ENCODE peak calls at places on chromosomes 2 and 18, in four cellular contexts. One of them, this sample, is unnamed.

GRCh38 chr18:12598181-12598921 is 59.6 kb downstream of the SPIRE1 start:
- DNase-seq in GM12878: no peak
- DNase-seq in K562: no peak
- DNase-seq in HepG2: no peak
- DNase-seq in this sample: no peak

GRCh38 chr2:68832161-68832869 is 38.9 kb downstream of the BMP10 start:
- DNase-seq in HepG2: no peak
- DNase-seq in K562: peak; percentile 66
- DNase-seq in GM12878: peak; percentile 31
- DNase-seq in this sample: no peak

GRCh38 chr18:50582500-50582899 is 22.6 kb downstream of the MAPK4 start:
- DNase-seq in HepG2: no peak
- DNase-seq in GM12878: no peak
- DNase-seq in K562: no peak
- DNase-seq in this sample: no peak

GRCh38 chr2:176814740-176815367 is 397.7 kb upstream of the HNRNPA3 start:
- DNase-seq in GM12878: peak; percentile 8
- DNase-seq in HepG2: peak; percentile 10
- DNase-seq in K562: peak; percentile 39
- DNase-seq in this sample: peak; percentile 22

GRCh38 chr2:182972548-182972942 is 65.7 kb downstream of the NCKAP1 start:
- DNase-seq in K562: no peak
- DNase-seq in HepG2: no peak
- DNase-seq in GM12878: no peak
- DNase-seq in this sample: no peak

GRCh38 chr2:134493797-134494196 is 225.0 kb downstream of the TMEM163 start:
- DNase-seq in K562: no peak
- DNase-seq in GM12878: no peak
- DNase-seq in HepG2: no peak
- DNase-seq in this sample: no peak

GRCh38 chr2:165251361-165251760 is 12.1 kb downstream of the SCN2A start:
- DNase-seq in K562: no peak
- DNase-seq in GM12878: no peak
- DNase-seq in HepG2: no peak
- DNase-seq in this sample: no peak

GRCh38 chr2:184203661-184204060 is 394.7 kb upstream of the ZNF804A start:
- DNase-seq in HepG2: no peak
- DNase-seq in K562: peak; percentile 11
- DNase-seq in GM12878: no peak
- DNase-seq in this sample: no peak

GRCh38 chr2:218323526-218324472 is 31.5 kb upstream of the TMBIM1 start:
- DNase-seq in HepG2: peak; percentile 66
- DNase-seq in K562: no peak
- DNase-seq in GM12878: no peak
- DNase-seq in this sample: peak; percentile 39

GRCh38 chr2:201952212-201952611 is 81.4 kb upstream of the FZD7 start:
- DNase-seq in GM12878: no peak
- DNase-seq in K562: no peak
- DNase-seq in HepG2: no peak
- DNase-seq in this sample: peak; percentile 46

GRCh38 chr2:74573747-74574562 is 19.4 kb downstream of the DOK1 start:
- DNase-seq in HepG2: no peak
- DNase-seq in K562: peak; percentile 63
- DNase-seq in GM12878: peak; percentile 59
- DNase-seq in this sample: no peak

GRCh38 chr2:174673876-174674275 is 76.3 kb upstream of the WIPF1 start:
- DNase-seq in HepG2: no peak
- DNase-seq in GM12878: no peak
- DNase-seq in K562: no peak
- DNase-seq in this sample: no peak

GRCh38 chr2:174774828-174775227 is 10.6 kb upstream of the CHRNA1 start:
- DNase-seq in K562: no peak
- DNase-seq in GM12878: no peak
- DNase-seq in HepG2: no peak
- DNase-seq in this sample: no peak

GRCh38 chr18:22170421-22171262 is 1.3 kb downstream of the GATA6 start:
- DNase-seq in K562: no peak
- DNase-seq in HepG2: peak; percentile 13
- DNase-seq in GM12878: no peak
- DNase-seq in this sample: peak; percentile 51

GRCh38 chr18:46393961-46394360 is 263.1 kb downstream of the LOXHD1 start:
- DNase-seq in GM12878: no peak
- DNase-seq in HepG2: no peak
- DNase-seq in K562: no peak
- DNase-seq in this sample: no peak

GRCh38 chr2:9232166-9232479 is 25.5 kb downstream of the ASAP2 start:
- DNase-seq in HepG2: peak; percentile 51
- DNase-seq in K562: no peak
- DNase-seq in GM12878: no peak
- DNase-seq in this sample: no peak

GRCh38 chr2:164044637-164045036 is 308.8 kb upstream of the FIGN start:
- DNase-seq in HepG2: no peak
- DNase-seq in K562: no peak
- DNase-seq in GM12878: no peak
- DNase-seq in this sample: no peak

GRCh38 chr18:43620936-43621335 is 343.6 kb upstream of the SYT4 start:
- DNase-seq in GM12878: no peak
- DNase-seq in HepG2: peak; percentile 5
- DNase-seq in K562: peak; percentile 7
- DNase-seq in this sample: peak; percentile 10

GRCh38 chr18:41320090-41320489 is 634.9 kb upstream of the PIK3C3 start:
- DNase-seq in HepG2: no peak
- DNase-seq in GM12878: no peak
- DNase-seq in K562: no peak
- DNase-seq in this sample: no peak

GRCh38 chr2:174856447-174856846 is 92.2 kb upstream of the CHRNA1 start:
- DNase-seq in K562: no peak
- DNase-seq in GM12878: no peak
- DNase-seq in HepG2: no peak
- DNase-seq in this sample: no peak

GRCh38 chr2:218070587-218070986 is 1.5 kb downstream of the RUFY4 start:
- DNase-seq in HepG2: no peak
- DNase-seq in GM12878: no peak
- DNase-seq in K562: no peak
- DNase-seq in this sample: no peak

GRCh38 chr2:20164734-20165242 is 60.1 kb downstream of the SDC1 start:
- DNase-seq in K562: no peak
- DNase-seq in HepG2: no peak
- DNase-seq in GM12878: no peak
- DNase-seq in this sample: no peak

GRCh38 chr2:3739313-3739712 is 35.9 kb downstream of the DCDC2C start:
- DNase-seq in GM12878: no peak
- DNase-seq in HepG2: no peak
- DNase-seq in K562: no peak
- DNase-seq in this sample: no peak

GRCh38 chr2:137947714-137948336 is 16.4 kb upstream of the HNMT start:
- DNase-seq in HepG2: peak; percentile 79
- DNase-seq in GM12878: no peak
- DNase-seq in K562: peak; percentile 67
- DNase-seq in this sample: peak; percentile 51

GRCh38 chr2:128444044-128444771 is 125.5 kb upstream of the HS6ST1 start:
- DNase-seq in HepG2: no peak
- DNase-seq in GM12878: no peak
- DNase-seq in K562: no peak
- DNase-seq in this sample: no peak

GRCh38 chr18:5167827-5168226 is 29.2 kb downstream of the AKAIN1 start:
- DNase-seq in HepG2: no peak
- DNase-seq in K562: no peak
- DNase-seq in GM12878: no peak
- DNase-seq in this sample: no peak

GRCh38 chr2:191259001-191259400 is 13.8 kb downstream of the MYO1B start:
- DNase-seq in K562: no peak
- DNase-seq in GM12878: no peak
- DNase-seq in HepG2: no peak
- DNase-seq in this sample: no peak

GRCh38 chr18:48947102-48947501 is 3.7 kb downstream of the SMAD7 start:
- DNase-seq in GM12878: no peak
- DNase-seq in K562: no peak
- DNase-seq in HepG2: no peak
- DNase-seq in this sample: no peak

GRCh38 chr2:28160986-28161425 is 231.7 kb upstream of the FOSL2 start:
- DNase-seq in HepG2: no peak
- DNase-seq in GM12878: no peak
- DNase-seq in K562: no peak
- DNase-seq in this sample: no peak

GRCh38 chr2:29165362-29166236 is 50.4 kb downstream of the CLIP4 start:
- DNase-seq in K562: no peak
- DNase-seq in HepG2: peak; percentile 84
- DNase-seq in GM12878: no peak
- DNase-seq in this sample: no peak

GRCh38 chr2:172556284-172557033 is 569 bp downstream of the PDK1 start:
- DNase-seq in HepG2: peak; percentile 48
- DNase-seq in K562: peak; percentile 76
- DNase-seq in GM12878: peak; percentile 25
- DNase-seq in this sample: peak; percentile 52

DNA sequence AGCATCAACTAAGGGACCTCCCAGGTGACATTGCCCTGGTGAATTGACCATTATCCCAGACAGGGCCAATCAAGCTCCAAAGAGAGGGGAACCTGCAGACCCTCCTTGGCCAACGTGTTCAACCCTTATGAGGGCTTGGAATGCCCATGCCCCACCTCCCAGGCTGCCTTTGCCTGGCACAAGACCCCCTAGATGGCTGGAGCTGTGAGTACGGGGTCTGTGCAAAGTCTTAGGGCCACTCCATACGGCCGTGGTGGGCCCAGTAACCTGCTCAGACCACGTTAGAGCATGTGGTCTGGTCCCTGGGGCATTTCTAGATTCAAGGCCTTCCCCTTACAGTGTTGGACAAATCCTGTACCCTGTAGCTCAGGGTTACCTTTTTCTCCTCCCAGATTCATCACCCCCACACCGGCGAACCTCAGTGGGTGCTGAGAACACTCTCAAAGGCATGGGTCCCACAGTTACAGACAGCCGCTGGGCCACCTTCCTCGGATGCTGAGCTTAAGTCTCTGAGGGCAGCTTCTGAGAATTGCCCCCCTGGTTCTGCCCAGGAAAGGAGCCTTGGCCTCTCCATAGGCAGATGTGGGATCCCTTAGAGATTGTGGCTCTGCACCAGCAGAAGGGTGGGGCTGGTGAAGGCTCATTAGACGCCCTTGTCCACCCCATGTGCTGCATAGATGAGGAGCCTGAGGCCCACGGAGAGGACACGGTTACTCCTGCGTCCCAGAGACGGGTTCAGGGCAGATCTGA is 18.3 kb upstream of the KCNK3 start:
- DNase-seq in GM12878: no peak
- DNase-seq in K562: no peak
- DNase-seq in HepG2: no peak
- DNase-seq in this sample: no peak
- TF ChIP-seq FOXM1 in GM12878: no peak
- TF ChIP-seq FOXM1 in K562: no peak
- TF ChIP-seq FOXM1 in HepG2: no peak
- TF ChIP-seq FOXM1 in this sample: no peak

GRCh38 chr18:80133124-80133523 is 24.1 kb downstream of the ADNP2 start:
- DNase-seq in K562: no peak
- DNase-seq in GM12878: no peak
- DNase-seq in HepG2: no peak
- DNase-seq in this sample: no peak

GRCh38 chr18:80137137-80137536 is 28.1 kb downstream of the ADNP2 start:
- DNase-seq in HepG2: no peak
- DNase-seq in GM12878: no peak
- DNase-seq in K562: no peak
- DNase-seq in this sample: no peak

GRCh38 chr18:80137976-80138375 is 28.9 kb downstream of the ADNP2 start:
- DNase-seq in HepG2: no peak
- DNase-seq in K562: no peak
- DNase-seq in GM12878: no peak
- DNase-seq in this sample: no peak

GRCh38 chr18:80135136-80135535 is 26.1 kb downstream of the ADNP2 start:
- DNase-seq in GM12878: no peak
- DNase-seq in K562: no peak
- DNase-seq in HepG2: no peak
- DNase-seq in this sample: no peak

DNA sequence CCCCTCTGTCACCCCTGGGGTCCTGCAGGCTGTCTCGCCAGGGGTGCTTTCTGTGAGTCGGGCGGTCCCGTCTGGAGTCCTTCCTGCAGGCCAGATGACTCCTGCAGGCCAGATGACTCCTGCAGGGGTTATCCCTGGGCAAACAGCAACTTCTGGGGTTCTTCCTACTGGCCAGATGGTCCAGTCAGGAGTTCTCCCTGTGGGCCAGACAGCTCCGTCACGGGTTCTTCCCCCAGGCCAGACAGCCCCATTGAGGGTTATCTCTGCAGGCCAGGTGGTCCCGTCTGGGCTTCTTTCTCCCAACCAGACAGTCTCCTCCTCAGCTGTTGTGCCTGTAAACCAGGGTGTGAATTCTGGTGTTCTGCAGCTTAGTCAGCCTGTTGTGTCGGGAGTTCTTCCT is 27.6 kb downstream of the ADNP2 start:
- DNase-seq in HepG2: no peak
- DNase-seq in K562: no peak
- DNase-seq in GM12878: no peak
- DNase-seq in this sample: no peak
- TF ChIP-seq BHLHE40 in HepG2: no peak
- TF ChIP-seq BHLHE40 in K562: no peak
- TF ChIP-seq BHLHE40 in GM12878: no peak
- TF ChIP-seq BHLHE40 in this sample: no peak

GRCh38 chr2:94870392-94871225 is 621 bp upstream of the TEKT4 start:
- DNase-seq in GM12878: no peak
- DNase-seq in K562: peak; percentile 36
- DNase-seq in HepG2: peak; percentile 17
- DNase-seq in this sample: peak; percentile 35

GRCh38 chr2:94872088-94872618 is 923 bp downstream of the TEKT4 start:
- DNase-seq in HepG2: no peak
- DNase-seq in GM12878: no peak
- DNase-seq in K562: no peak
- DNase-seq in this sample: no peak

GRCh38 chr2:94869552-94870391 is 1.5 kb upstream of the TEKT4 start:
- DNase-seq in HepG2: no peak
- DNase-seq in K562: no peak
- DNase-seq in GM12878: no peak
- DNase-seq in this sample: no peak

GRCh38 chr2:94871226-94872087 is at the start of gene TEKT4:
- DNase-seq in K562: no peak
- DNase-seq in HepG2: no peak
- DNase-seq in GM12878: no peak
- DNase-seq in this sample: no peak

GRCh38 chr2:94869131-94869530 is 2.1 kb upstream of the TEKT4 start:
- DNase-seq in GM12878: no peak
- DNase-seq in HepG2: no peak
- DNase-seq in K562: no peak
- DNase-seq in this sample: no peak
- TF ChIP-seq FOXM1 in GM12878: no peak
- TF ChIP-seq FOXM1 in HepG2: no peak
- TF ChIP-seq FOXM1 in K562: no peak
- TF ChIP-seq FOXM1 in this sample: no peak

DNA sequence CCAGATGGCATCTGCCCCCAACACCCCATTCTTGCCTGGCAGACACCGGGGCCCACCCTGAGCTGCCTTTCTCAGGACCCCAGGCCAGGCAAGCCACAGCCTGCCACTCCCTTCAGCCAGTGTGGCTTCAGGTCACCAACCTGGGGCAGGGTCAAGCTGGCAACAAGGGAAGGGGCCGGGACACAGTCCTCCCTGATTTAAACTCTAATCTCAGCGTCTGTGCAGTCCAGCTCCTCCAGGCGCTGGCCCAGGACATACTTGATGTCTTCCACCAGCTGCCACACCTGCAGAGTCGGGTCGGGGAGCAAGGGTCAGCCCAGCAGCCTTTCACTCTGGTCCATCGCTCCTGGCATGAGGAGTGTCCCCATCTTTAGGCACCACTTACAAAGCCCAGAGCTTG is 29.0 kb upstream of the ALPP start:
- DNase-seq in GM12878: no peak
- DNase-seq in K562: no peak
- DNase-seq in HepG2: no peak
- DNase-seq in this sample: no peak
- TF ChIP-seq BHLHE40 in GM12878: no peak
- TF ChIP-seq BHLHE40 in K562: no peak
- TF ChIP-seq BHLHE40 in HepG2: no peak
- TF ChIP-seq BHLHE40 in this sample: no peak

This sample was measured in HEK293T.